ENCODE peak calls at places on chromosome 4, in ten cellular contexts. D is right atrium auricular region, H is ascending aorta, V is endothelial cell, O is amygdala, U is NCI-H748 treated with DMSO at 0.1 percent for 48 hours, F is HCT116, M is left colon, X is epithelial cell of esophagus, B is Calu3. R is an unnamed sample.

GRCh38 chr4:183563874-183564273 is 59.0 kb downstream of the ING2 start:
- DNase-seq in O (no peak), F (no peak), U (no peak), V (no peak), M (no peak), X (peak; percentile 89), B (peak; percentile 20), D (no peak), H (no peak), R (peak; percentile 76)

GRCh38 chr4:156790866-156791265 is 180.7 kb downstream of the PDGFC start:
- DNase-seq in D (no peak), V (no peak), F (no peak), X (no peak), B (no peak), U (no peak), O (no peak), M (no peak), H (no peak), R (peak; percentile 78)

GRCh38 chr4:185210102-185210981 is 944 bp downstream of the SNX25 start:
- DNase-seq in D (no peak), O (peak; percentile 48), F (no peak), M (peak; percentile 58), V (peak; percentile 62), H (peak; percentile 74), B (peak; percentile 28), X (peak; percentile 48), U (no peak), R (peak; percentile 55)

GRCh38 chr4:175371091-175371490 is 441.0 kb downstream of the GPM6A start:
- DNase-seq in O (no peak), M (no peak), U (no peak), B (peak; percentile 13), V (no peak), H (no peak), F (no peak), X (peak; percentile 46), D (no peak), R (no peak)

GRCh38 chr4:337932-338758 is 531 bp downstream of the ZNF141 start:
- DNase-seq in D (no peak), X (peak; percentile 10), V (peak; percentile 52), B (no peak), O (peak; percentile 53), H (no peak), F (no peak), M (no peak), U (no peak), R (peak; percentile 32)

GRCh38 chr4:121138014-121138413 is 26.1 kb downstream of the TNIP3 start:
- DNase-seq in U (no peak), V (no peak), X (no peak), B (no peak), M (no peak), O (no peak), D (no peak), F (no peak), H (no peak), R (no peak)

GRCh38 chr4:122588453-122589238 is 32.2 kb downstream of the IL21 start:
- DNase-seq in O (no peak), H (no peak), U (no peak), B (no peak), D (no peak), M (no peak), V (no peak), F (no peak), X (peak; percentile 19), R (peak; percentile 79)

GRCh38 chr4:78219825-78220224 is 162.7 kb downstream of the FRAS1 start:
- DNase-seq in D (no peak), X (no peak), O (no peak), U (no peak), M (no peak), B (no peak), H (no peak), F (no peak), V (no peak), R (no peak)

GRCh38 chr4:186105721-186106335 is 1.3 kb downstream of the FAM149A start:
- DNase-seq in V (no peak), H (no peak), M (no peak), U (peak; percentile 18), B (no peak), X (peak; percentile 58), O (no peak), D (no peak), F (no peak), R (peak; percentile 16)

GRCh38 chr4:159077702-159078495 is 25.0 kb upstream of the RAPGEF2 start:
- DNase-seq in M (no peak), D (no peak), X (peak; percentile 77), H (no peak), V (no peak), O (no peak), F (no peak), U (no peak), B (no peak), R (peak; percentile 12)

GRCh38 chr4:173748353-173748752 is 218.3 kb upstream of the HAND2 start:
- DNase-seq in U (no peak), F (no peak), M (no peak), H (no peak), V (no peak), O (no peak), B (no peak), X (no peak), D (no peak), R (peak; percentile 56)

GRCh38 chr4:13399257-13399656 is 84.9 kb downstream of the RAB28 start:
- DNase-seq in F (no peak), M (no peak), D (no peak), X (peak; percentile 18), H (no peak), V (no peak), U (no peak), O (no peak), B (no peak), R (peak; percentile 38)

GRCh38 chr4:156983366-156983765 is 11.8 kb upstream of the PDGFC start:
- DNase-seq in H (no peak), B (no peak), M (no peak), F (no peak), D (no peak), O (no peak), U (no peak), X (peak; percentile 46), V (no peak), R (peak; percentile 54)

GRCh38 chr4:145183023-145183422 is 2.6 kb upstream of the OTUD4 start:
- DNase-seq in F (no peak), M (no peak), D (no peak), O (no peak), X (peak; percentile 36), B (no peak), U (no peak), H (no peak), V (no peak), R (no peak)

GRCh38 chr4:110091426-110091825 is 107.0 kb downstream of the ELOVL6 start:
- DNase-seq in B (no peak), M (no peak), V (no peak), O (no peak), F (peak; percentile 64), D (no peak), U (no peak), H (no peak), X (peak; percentile 85), R (peak; percentile 81)

GRCh38 chr4:40283968-40284367 is 51.2 kb upstream of the CHRNA9 start:
- DNase-seq in B (no peak), X (peak; percentile 80), O (no peak), D (no peak), M (no peak), H (no peak), V (no peak), F (peak; percentile 91), U (no peak), R (peak; percentile 48)

GRCh38 chr4:116272336-116272735 is 813.0 kb downstream of the TRAM1L1 start:
- DNase-seq in H (no peak), B (no peak), O (no peak), F (no peak), D (no peak), X (peak; percentile 4), M (no peak), U (no peak), V (no peak), R (no peak)

GRCh38 chr4:149713031-149713430 is 102.6 kb downstream of the IQCM start:
- DNase-seq in F (no peak), D (no peak), M (no peak), X (no peak), O (no peak), V (no peak), B (no peak), U (no peak), H (no peak), R (no peak)

GRCh38 chr4:84958434-84958833 is 8.1 kb downstream of the WDFY3 start:
- DNase-seq in H (no peak), F (no peak), X (no peak), O (no peak), M (no peak), U (no peak), B (no peak), D (no peak), V (no peak), R (no peak)

GRCh38 chr4:170978990-170979389 is 834.2 kb upstream of the GALNTL6 start:
- DNase-seq in H (no peak), B (no peak), M (no peak), D (no peak), U (no peak), V (no peak), O (no peak), F (no peak), X (no peak), R (no peak)

GRCh38 chr4:3040447-3041191 is 33.7 kb downstream of the HTT-AS start:
- DNase-seq in H (peak; percentile 58), D (no peak), O (no peak), B (no peak), M (no peak), V (no peak), X (no peak), U (no peak), F (no peak), R (no peak)

GRCh38 chr4:182240161-182241130 is 2.8 kb upstream of the TENM3 start:
- DNase-seq in H (no peak), X (peak; percentile 67), F (no peak), O (no peak), V (no peak), U (no peak), D (no peak), B (no peak), M (no peak), R (peak; percentile 79)

GRCh38 chr4:148776944-148777343 is 334.7 kb upstream of the NR3C2 start:
- DNase-seq in O (no peak), H (no peak), B (no peak), X (peak; percentile 36), V (no peak), M (no peak), U (no peak), F (no peak), D (no peak), R (no peak)

GRCh38 chr4:92234393-92235176 is 69.2 kb upstream of the GRID2 start:
- DNase-seq in O (no peak), D (no peak), M (no peak), V (no peak), F (peak; percentile 7), H (no peak), B (peak; percentile 26), U (no peak), X (peak; percentile 96), R (peak; percentile 91)

GRCh38 chr4:15694431-15694830 is 8.4 kb upstream of the BST1 start:
- DNase-seq in X (peak; percentile 91), V (no peak), M (no peak), F (no peak), B (peak; percentile 16), D (no peak), H (no peak), O (no peak), U (no peak), R (no peak)

GRCh38 chr4:85102606-85103005 is 136.1 kb upstream of the WDFY3 start:
- DNase-seq in U (no peak), O (no peak), D (no peak), B (no peak), H (no peak), F (no peak), V (no peak), M (no peak), X (no peak), R (no peak)

GRCh38 chr4:155248002-155248896 is 39.8 kb downstream of the NPY2R start:
- DNase-seq in X (no peak), V (no peak), H (no peak), U (no peak), B (no peak), F (no peak), M (no peak), O (no peak), D (no peak), R (peak; percentile 8)

GRCh38 chr4:173486714-173487392 is 43.2 kb downstream of the HAND2 start:
- DNase-seq in U (no peak), H (no peak), M (no peak), D (no peak), F (no peak), O (no peak), V (no peak), B (no peak), X (no peak), R (no peak)

R was measured in fibroblast of mammary gland.